ENCODE peak calls at places on chromosomes 13 and 19, in ten cellular contexts. L is breast epithelium, B is suprapubic skin, Z is vagina, Y is K562, P is transverse colon, A is Panc1, U is GM12891, Q is HepG2, K is HCT116. W is an unnamed sample.

GRCh38 chr19:51094696-51095279 is 12.1 kb upstream of the KLK14 start:
- DNase-seq in L (no peak), B (no peak), Z (no peak), Y (peak; percentile 78), P (no peak), A (no peak), U (peak; percentile 70), Q (peak; percentile 13), K (no peak), W (peak; percentile 45)

GRCh38 chr13:49112782-49113525 is 107.2 kb upstream of the MLNR start:
- DNase-seq in L (no peak), B (no peak), Z (no peak), Y (peak; percentile 9), P (no peak), A (no peak), U (no peak), Q (no peak), K (no peak), W (no peak)

GRCh38 chr19:42555317-42555716 is 27.0 kb upstream of the CEACAM1 start:
- DNase-seq in L (no peak), B (no peak), Z (no peak), Y (no peak), P (no peak), A (no peak), U (no peak), Q (no peak), K (no peak), W (no peak)

GRCh38 chr13:96172066-96172465 is 82.2 kb downstream of the HS6ST3 start:
- DNase-seq in L (no peak), B (no peak), Z (no peak), Y (no peak), P (no peak), A (no peak), U (no peak), Q (no peak), K (no peak), W (no peak)

GRCh38 chr13:35309711-35310110 is 166.8 kb downstream of the MAB21L1 start:
- DNase-seq in L (no peak), B (no peak), Z (no peak), Y (no peak), P (no peak), A (no peak), U (no peak), Q (no peak), K (no peak), W (no peak)

GRCh38 chr19:54573330-54573872 is at the start of gene LILRA2:
- DNase-seq in L (no peak), B (no peak), Z (peak; percentile 72), Y (no peak), P (no peak), A (no peak), U (peak; percentile 53), Q (no peak), K (no peak), W (no peak)

GRCh38 chr19:37227996-37228395 is 10.0 kb downstream of the ZNF383 start:
- DNase-seq in L (peak; percentile 56), B (no peak), Z (no peak), Y (no peak), P (no peak), A (no peak), U (no peak), Q (no peak), K (no peak), W (no peak)

GRCh38 chr19:40266912-40267600 is 18.1 kb downstream of the AKT2 start:
- DNase-seq in L (no peak), B (no peak), Z (no peak), Y (no peak), P (no peak), A (no peak), U (no peak), Q (no peak), K (no peak), W (no peak)

GRCh38 chr19:29678484-29679106 is 13.3 kb downstream of the PLEKHF1 start:
- DNase-seq in L (no peak), B (no peak), Z (no peak), Y (no peak), P (peak; percentile 28), A (no peak), U (no peak), Q (peak; percentile 22), K (no peak), W (no peak)

GRCh38 chr19:3234800-3235199 is 10.3 kb downstream of the CELF5 start:
- DNase-seq in L (no peak), B (no peak), Z (no peak), Y (peak; percentile 49), P (no peak), A (no peak), U (no peak), Q (no peak), K (no peak), W (no peak)

DNA sequence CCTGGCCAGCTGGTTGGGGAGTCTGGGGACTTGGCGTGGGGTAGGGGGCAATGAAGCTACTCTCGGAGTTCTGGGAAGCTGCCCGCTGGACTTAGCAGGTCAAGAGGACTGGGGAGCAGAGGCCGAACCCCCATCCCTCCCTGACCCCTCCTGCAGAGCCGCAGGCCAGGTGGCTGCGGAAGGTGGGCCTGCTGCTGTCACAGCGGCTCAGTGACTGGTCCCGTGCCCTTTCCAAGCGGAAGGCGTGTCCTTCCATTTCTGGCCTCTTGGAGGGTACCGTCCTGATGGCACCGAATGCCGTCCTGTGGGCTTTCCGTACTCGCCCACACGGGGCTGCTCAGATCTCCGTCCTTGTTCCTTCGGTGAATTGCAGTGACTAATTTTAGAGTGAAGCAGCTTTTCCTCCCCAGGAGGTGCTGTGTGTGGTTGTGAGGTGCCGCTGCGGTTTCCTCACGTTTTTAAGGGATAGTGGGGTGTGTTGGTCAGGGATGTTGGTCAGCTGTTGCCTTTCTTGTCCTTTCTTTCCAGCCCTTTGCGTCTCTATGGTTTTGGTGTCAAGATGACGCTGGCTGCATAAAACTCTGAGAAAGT is 20.8 kb downstream of the DOT1L start:
- DNase-seq in L (no peak), B (no peak), Z (no peak), Y (no peak), P (no peak), A (no peak), U (no peak), Q (no peak), K (no peak), W (no peak)
- TF ChIP-seq POLR2AphosphoS5 in L (no peak), B (no peak), Z (no peak), Y (no peak), P (no peak), A (no peak), U (no peak), Q (no peak), K (no peak), W (no peak)

DNA sequence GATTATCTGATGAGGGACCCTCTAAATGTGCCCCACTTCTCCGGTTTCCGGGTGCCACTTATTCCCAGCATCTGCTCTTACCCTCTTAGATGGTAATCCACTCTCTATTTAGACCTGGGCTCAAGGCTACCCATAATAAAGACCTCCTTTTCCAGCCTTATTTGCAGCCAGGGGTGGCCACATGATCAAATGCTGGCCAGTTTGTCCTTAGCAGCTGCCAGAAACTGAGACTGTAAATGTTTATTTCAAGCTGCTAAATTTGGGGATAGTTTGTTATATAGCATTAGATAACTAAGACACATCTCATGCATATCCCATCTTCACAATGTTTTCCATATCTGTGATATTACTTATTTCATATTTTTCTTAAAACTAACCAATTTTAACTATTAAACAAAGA is 10.1 kb downstream of the THAP8 start:
- DNase-seq in L (no peak), B (no peak), Z (no peak), Y (no peak), P (no peak), A (no peak), U (no peak), Q (no peak), K (no peak), W (no peak)
- TF ChIP-seq POLR2AphosphoS5 in L (no peak), B (no peak), Z (no peak), Y (no peak), P (no peak), A (no peak), U (no peak), Q (no peak), K (no peak), W (no peak)

GRCh38 chr19:46728208-46728607 is 11.3 kb upstream of the PRKD2 start:
- DNase-seq in L (no peak), B (no peak), Z (no peak), Y (no peak), P (no peak), A (no peak), U (no peak), Q (no peak), K (no peak), W (no peak)

GRCh38 chr19:46726551-46726950 is 9.6 kb upstream of the PRKD2 start:
- DNase-seq in L (no peak), B (no peak), Z (no peak), Y (no peak), P (no peak), A (no peak), U (no peak), Q (no peak), K (no peak), W (no peak)

GRCh38 chr19:46727757-46728156 is 10.8 kb upstream of the PRKD2 start:
- DNase-seq in L (no peak), B (no peak), Z (no peak), Y (no peak), P (no peak), A (no peak), U (no peak), Q (no peak), K (no peak), W (no peak)

GRCh38 chr19:46725859-46726393 is 9.0 kb upstream of the PRKD2 start:
- DNase-seq in L (no peak), B (no peak), Z (no peak), Y (no peak), P (no peak), A (no peak), U (no peak), Q (no peak), K (no peak), W (no peak)

GRCh38 chr19:46727036-46727501 is 10.2 kb upstream of the PRKD2 start:
- DNase-seq in L (no peak), B (no peak), Z (no peak), Y (no peak), P (no peak), A (no peak), U (no peak), Q (no peak), K (no peak), W (no peak)
- TF ChIP-seq POLR2AphosphoS5 in L (no peak), B (no peak), Z (no peak), Y (no peak), P (no peak), A (no peak), U (no peak), Q (no peak), K (no peak), W (no peak)

DNA sequence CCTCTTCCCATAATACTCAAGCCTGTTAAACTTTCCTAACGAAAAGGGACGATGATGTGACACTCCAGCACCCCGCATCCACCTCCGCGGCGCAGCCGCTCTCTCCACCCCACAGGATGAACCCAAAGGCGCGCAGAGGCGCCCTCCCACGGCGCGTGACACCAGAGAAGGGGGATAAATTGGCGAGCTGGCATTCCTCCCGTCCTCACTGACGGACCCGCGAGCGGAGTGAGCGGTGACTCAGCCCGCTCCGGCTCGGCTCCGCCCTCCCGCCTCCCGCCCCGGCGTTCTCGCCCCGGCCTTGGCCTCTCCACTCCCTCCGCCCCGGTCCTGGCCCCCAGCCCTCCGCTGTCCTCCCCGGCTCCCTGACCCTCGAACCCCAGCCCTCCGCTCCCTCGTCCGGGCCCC is 590 bp downstream of the TUBGCP3 start:
- DNase-seq in L (peak; percentile 71), B (peak; percentile 89), Z (no peak), Y (peak; percentile 90), P (peak; percentile 85), A (no peak), U (peak; percentile 69), Q (peak; percentile 72), K (peak; percentile 18), W (peak; percentile 82)
- TF ChIP-seq POLR2AphosphoS5 in L (no peak), B (no peak), Z (peak; percentile 71), Y (no peak), P (peak; percentile 76), A (no peak), U (no peak), Q (peak; percentile 49), K (peak; percentile 61), W (peak; percentile 55)

W was measured in stomach.